ENCODE peak calls at places on chromosomes 13 and 19, in five cellular contexts. P, U, Y, Z and W are unnamed samples.

GRCh38 chr19:14432817-14433453 is at the start of gene PKN1:
- DNase-seq in P (peak), U (no peak), Y (no peak), Z (peak), W (peak)

GRCh38 chr19:2587001-2587719 is 111.2 kb downstream of the GADD45B start:
- DNase-seq in P (no peak), U (no peak), Y (no peak), Z (no peak), W (no peak)

GRCh38 chr13:79385694-79386093 is 20.4 kb downstream of the RBM26 start:
- DNase-seq in P (no peak), U (no peak), Y (no peak), Z (peak), W (peak)

GRCh38 chr19:50829801-50830200 is 3.6 kb downstream of the KLK15 start:
- DNase-seq in P (no peak), U (no peak), Y (no peak), Z (no peak), W (no peak)

GRCh38 chr19:12965017-12965811 is 4.2 kb upstream of the DAND5 start:
- DNase-seq in P (peak), U (peak), Y (no peak), Z (peak), W (peak)

GRCh38 chr19:12596927-12597548 is 13.6 kb downstream of the ZNF490 start:
- DNase-seq in P (no peak), U (no peak), Y (no peak), Z (no peak), W (no peak)

GRCh38 chr13:57326532-57326931 is 159.5 kb downstream of the PRR20E start:
- DNase-seq in P (no peak), U (no peak), Y (no peak), Z (no peak), W (no peak)

GRCh38 chr19:30089086-30089665 is 147.1 kb downstream of the URI1 start:
- DNase-seq in P (no peak), U (no peak), Y (no peak), Z (no peak), W (no peak)

GRCh38 chr13:51557423-51557822 is 26.8 kb upstream of the WDFY2 start:
- DNase-seq in P (no peak), U (no peak), Y (no peak), Z (no peak), W (no peak)

GRCh38 chr13:78193853-78194252 is 275.2 kb upstream of the EDNRB start:
- DNase-seq in P (no peak), U (no peak), Y (no peak), Z (peak), W (peak)

GRCh38 chr13:40979232-40979631 is 39.9 kb downstream of the ELF1 start:
- DNase-seq in P (no peak), U (no peak), Y (no peak), Z (no peak), W (no peak)

GRCh38 chr13:44048326-44048725 is 168.6 kb downstream of the LACC1 start:
- DNase-seq in P (no peak), U (no peak), Y (no peak), Z (no peak), W (peak)
- TF ChIP-seq CTCF in P (peak), U (no peak), Y (peak), Z (no peak), W (peak)

GRCh38 chr19:593505-593904 is 3.8 kb downstream of the HCN2 start:
- DNase-seq in P (no peak), U (no peak), Y (no peak), Z (no peak), W (no peak)

GRCh38 chr19:597406-598315 is 8.0 kb downstream of the HCN2 start:
- DNase-seq in P (no peak), U (no peak), Y (no peak), Z (no peak), W (no peak)

GRCh38 chr19:595326-596262 is 5.9 kb downstream of the HCN2 start:
- DNase-seq in P (no peak), U (no peak), Y (no peak), Z (no peak), W (no peak)

GRCh38 chr19:594265-594870 is 4.7 kb downstream of the HCN2 start:
- DNase-seq in P (no peak), U (no peak), Y (no peak), Z (no peak), W (no peak)

GRCh38 chr19:596263-596655 is 6.6 kb downstream of the HCN2 start:
- DNase-seq in P (no peak), U (no peak), Y (no peak), Z (no peak), W (no peak)
- TF ChIP-seq CTCF in P (no peak), U (no peak), Y (no peak), Z (no peak), W (no peak)

GRCh38 chr13:38577048-38577447 is 109.8 kb upstream of the FREM2 start:
- DNase-seq in P (no peak), U (no peak), Y (no peak), Z (no peak), W (peak)

DNA sequence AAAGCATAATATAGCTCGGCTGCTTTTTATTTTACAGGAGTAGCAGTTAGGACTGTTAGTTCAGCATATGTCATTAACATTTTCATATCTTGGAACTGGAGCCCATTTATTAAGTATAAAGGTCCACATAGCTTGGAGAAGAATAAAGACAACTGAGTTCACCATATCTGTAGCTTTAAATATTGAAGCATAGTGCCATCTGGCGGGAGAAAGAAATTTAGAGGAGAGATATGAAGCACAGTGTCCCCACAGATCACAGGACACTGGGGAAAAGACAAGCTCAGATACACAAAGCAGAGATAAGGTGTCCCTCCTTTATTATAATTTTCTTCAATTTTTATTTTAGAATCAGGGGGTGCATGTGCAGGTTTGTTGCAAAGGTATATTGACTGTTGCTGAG is 104.7 kb upstream of the FREM2 start:
- DNase-seq in P (no peak), U (no peak), Y (no peak), Z (peak), W (peak)
- TF ChIP-seq CTCF in P (peak), U (no peak), Y (peak), Z (peak), W (peak)

GRCh38 chr19:32318884-32319520 is 26.4 kb upstream of the ZNF507 start:
- DNase-seq in P (peak), U (no peak), Y (no peak), Z (no peak), W (no peak)
- TF ChIP-seq CTCF in P (peak), U (no peak), Y (peak), Z (peak), W (peak)

DNA sequence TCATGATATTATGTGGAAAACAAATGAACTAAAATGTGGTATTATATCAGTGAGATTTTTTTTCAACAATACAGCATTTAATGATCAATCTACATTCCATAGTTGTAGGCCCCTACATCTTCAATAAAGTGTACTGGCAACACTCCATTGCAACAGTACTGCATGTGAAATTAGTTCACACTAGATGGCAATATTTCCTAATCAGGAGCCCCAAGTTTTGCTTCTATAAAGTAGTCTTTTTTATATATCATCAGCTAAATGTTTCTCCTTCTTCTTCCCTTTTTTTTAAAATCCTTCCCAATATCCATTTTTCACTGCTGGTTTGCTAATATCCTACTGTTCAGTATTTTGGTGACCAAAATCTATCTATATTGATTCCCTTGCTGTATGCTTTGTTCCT is 528.3 kb upstream of the ATXN8OS start:
- DNase-seq in P (no peak), U (no peak), Y (no peak), Z (peak), W (no peak)
- TF ChIP-seq CTCF in P (no peak), U (no peak), Y (no peak), Z (no peak), W (peak)

GRCh38 chr19:6733338-6734095 is 3.9 kb downstream of the GPR108 start:
- DNase-seq in P (no peak), U (no peak), Y (no peak), Z (no peak), W (no peak)
- TF ChIP-seq CTCF in P (no peak), U (no peak), Y (peak), Z (no peak), W (peak)

GRCh38 chr13:99029576-99029975 is 51.7 kb upstream of the DOCK9 start:
- DNase-seq in P (no peak), U (no peak), Y (no peak), Z (no peak), W (no peak)

GRCh38 chr13:99027661-99028425 is 50.0 kb upstream of the DOCK9 start:
- DNase-seq in P (no peak), U (no peak), Y (no peak), Z (no peak), W (no peak)

GRCh38 chr13:99031725-99032298 is 53.9 kb upstream of the DOCK9 start:
- DNase-seq in P (no peak), U (no peak), Y (no peak), Z (no peak), W (no peak)

GRCh38 chr13:99027260-99027659 is 49.4 kb upstream of the DOCK9 start:
- DNase-seq in P (no peak), U (no peak), Y (no peak), Z (no peak), W (no peak)

DNA sequence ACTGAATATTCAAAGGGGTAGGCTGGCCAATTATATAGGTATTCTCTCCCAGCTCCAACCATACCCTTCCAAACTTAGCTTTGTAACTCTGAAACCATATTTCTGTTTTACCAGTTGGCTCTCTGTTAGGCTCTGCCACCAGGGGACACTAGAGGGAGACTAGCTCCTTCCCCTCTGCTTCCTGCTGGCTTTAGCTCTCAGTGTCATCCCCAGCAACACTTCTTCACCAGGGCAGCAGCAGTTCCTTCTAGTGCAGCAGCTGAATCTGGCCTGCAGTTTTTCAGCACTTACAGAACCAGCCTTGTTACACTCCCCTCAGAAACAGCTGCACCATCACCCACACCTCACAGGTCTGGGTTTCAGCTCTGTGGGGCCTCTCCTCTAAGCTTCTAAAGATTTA is 51.0 kb upstream of the DOCK9 start:
- DNase-seq in P (no peak), U (no peak), Y (no peak), Z (peak), W (peak)
- TF ChIP-seq CTCF in P (peak), U (no peak), Y (no peak), Z (no peak), W (peak)

DNA sequence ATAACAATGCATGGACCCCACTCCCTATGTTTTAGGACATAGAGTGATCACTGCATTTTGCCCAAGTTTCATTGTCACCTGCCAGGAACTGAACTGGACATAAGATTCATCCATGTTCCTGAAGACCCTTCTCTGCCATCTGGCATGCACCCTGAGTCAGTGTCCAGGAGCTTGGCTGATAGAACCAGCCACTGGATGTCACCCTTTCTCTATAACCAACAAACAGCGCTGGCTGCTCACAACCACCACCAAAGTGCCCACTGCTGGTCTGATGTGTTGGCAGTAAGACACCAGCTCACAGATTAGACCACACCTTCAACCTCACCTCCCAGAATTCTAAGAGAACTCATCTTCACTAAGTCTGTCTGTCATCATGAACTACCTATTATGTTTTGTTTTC is 333.4 kb downstream of the ITGBL1 start:
- DNase-seq in P (peak), U (no peak), Y (no peak), Z (no peak), W (peak)
- TF ChIP-seq CTCF in P (peak), U (no peak), Y (peak), Z (no peak), W (no peak)